ENCODE peak calls at places on chromosomes 5 and 9, in six cellular contexts. E is OCI-LY7, V is lung, F is tibial nerve, Q is HCT116, Z is choroid plexus epithelial cell. U is an unnamed sample.

GRCh38 chr5:96893342-96893741 is 17.0 kb downstream of the ERAP2 start:
- DNase-seq in E (no peak), V (no peak), F (no peak), Q (no peak), Z (peak; percentile 91), U (peak; percentile 80)

GRCh38 chr5:56161446-56161838 is 71.7 kb downstream of the ANKRD55 start:
- DNase-seq in E (no peak), V (no peak), F (no peak), Q (no peak), Z (no peak), U (no peak)

GRCh38 chr9:20361656-20362570 is 260.4 kb downstream of the MLLT3 start:
- DNase-seq in E (no peak), V (no peak), F (no peak), Q (no peak), Z (no peak), U (no peak)

GRCh38 chr5:31153523-31153922 is 40.0 kb upstream of the CDH6 start:
- DNase-seq in E (no peak), V (no peak), F (no peak), Q (no peak), Z (peak; percentile 80), U (peak; percentile 39)

GRCh38 chr5:62731011-62731410 is 152.4 kb downstream of the LRRC70 start:
- DNase-seq in E (no peak), V (no peak), F (no peak), Q (no peak), Z (no peak), U (no peak)

GRCh38 chr5:181246276-181247050 is 2.8 kb upstream of the RACK1 start:
- DNase-seq in E (peak; percentile 78), V (peak; percentile 92), F (peak; percentile 82), Q (peak; percentile 62), Z (peak; percentile 84), U (peak; percentile 87)

GRCh38 chr9:132732326-132732725 is 62.1 kb downstream of the GTF3C4 start:
- DNase-seq in E (no peak), V (no peak), F (no peak), Q (no peak), Z (no peak), U (no peak)

GRCh38 chr5:78726556-78726955 is 78.0 kb upstream of the LHFPL2 start:
- DNase-seq in E (peak; percentile 9), V (no peak), F (no peak), Q (no peak), Z (peak; percentile 21), U (no peak)

GRCh38 chr5:78677777-78678668 is 29.5 kb upstream of the LHFPL2 start:
- DNase-seq in E (no peak), V (no peak), F (peak; percentile 79), Q (peak; percentile 69), Z (peak; percentile 97), U (peak; percentile 98)

GRCh38 chr5:57298985-57299491 is 125.2 kb downstream of the GPBP1 start:
- DNase-seq in E (peak; percentile 68), V (peak; percentile 42), F (peak; percentile 15), Q (peak; percentile 79), Z (peak; percentile 94), U (peak; percentile 93)

GRCh38 chr9:113350338-113350672 is 964 bp downstream of the BSPRY start:
- DNase-seq in E (no peak), V (no peak), F (no peak), Q (no peak), Z (no peak), U (no peak)

GRCh38 chr5:126516852-126517251 is 78.2 kb downstream of the ALDH7A1 start:
- DNase-seq in E (no peak), V (no peak), F (no peak), Q (no peak), Z (no peak), U (no peak)

GRCh38 chr5:32612134-32612888 is 27.0 kb downstream of the SUB1 start:
- DNase-seq in E (no peak), V (peak; percentile 30), F (no peak), Q (no peak), Z (peak; percentile 77), U (peak; percentile 47)

GRCh38 chr9:78707481-78707977 is 410.6 kb downstream of the PSAT1 start:
- DNase-seq in E (no peak), V (no peak), F (no peak), Q (no peak), Z (peak; percentile 61), U (peak; percentile 36)

GRCh38 chr5:73596705-73597328 is 29.2 kb upstream of the ARHGEF28 start:
- DNase-seq in E (peak; percentile 38), V (no peak), F (peak; percentile 31), Q (peak; percentile 56), Z (peak; percentile 60), U (peak; percentile 46)

GRCh38 chr9:83425240-83425639 is 113.0 kb downstream of the FRMD3 start:
- DNase-seq in E (no peak), V (no peak), F (no peak), Q (no peak), Z (no peak), U (peak; percentile 34)

GRCh38 chr9:79661926-79662552 is 90.3 kb downstream of the TLE4 start:
- DNase-seq in E (no peak), V (no peak), F (no peak), Q (no peak), Z (no peak), U (no peak)

GRCh38 chr9:91494751-91495150 is 71.1 kb upstream of the NFIL3 start:
- DNase-seq in E (no peak), V (no peak), F (no peak), Q (no peak), Z (no peak), U (no peak)

GRCh38 chr9:96150324-96151023 is 151.5 kb downstream of the HSD17B3 start:
- DNase-seq in E (no peak), V (no peak), F (no peak), Q (no peak), Z (no peak), U (no peak)

GRCh38 chr5:10639846-10640368 is 76.0 kb downstream of the ANKRD33B start:
- DNase-seq in E (no peak), V (no peak), F (no peak), Q (no peak), Z (no peak), U (no peak)

GRCh38 chr5:93305984-93306383 is 275.0 kb downstream of the NR2F1-AS1 start:
- DNase-seq in E (no peak), V (no peak), F (no peak), Q (no peak), Z (peak; percentile 34), U (no peak)

GRCh38 chr9:35548571-35548970 is 56.5 kb upstream of the TESK1 start:
- DNase-seq in E (no peak), V (no peak), F (no peak), Q (no peak), Z (no peak), U (peak; percentile 46)

GRCh38 chr9:14924821-14925220 is 14.6 kb upstream of the FREM1 start:
- DNase-seq in E (no peak), V (no peak), F (no peak), Q (no peak), Z (peak; percentile 75), U (peak; percentile 86)
- H3K4me3 ChIP-seq in E (no peak overlapping the region), V (no peak overlapping the region), F (no peak overlapping the region), Q (no peak overlapping the region), Z (peak overlapping the region; percentile 24), U (peak overlapping the region; percentile 25)

GRCh38 chr5:34833991-34834793 is 4.8 kb upstream of the TTC23L start:
- DNase-seq in E (no peak), V (no peak), F (no peak), Q (no peak), Z (peak; percentile 85), U (peak; percentile 28)
- TF ChIP-seq CTCF in E (no peak), V (no peak), F (no peak), Q (no peak), Z (peak; percentile 10), U (no peak)

DNA sequence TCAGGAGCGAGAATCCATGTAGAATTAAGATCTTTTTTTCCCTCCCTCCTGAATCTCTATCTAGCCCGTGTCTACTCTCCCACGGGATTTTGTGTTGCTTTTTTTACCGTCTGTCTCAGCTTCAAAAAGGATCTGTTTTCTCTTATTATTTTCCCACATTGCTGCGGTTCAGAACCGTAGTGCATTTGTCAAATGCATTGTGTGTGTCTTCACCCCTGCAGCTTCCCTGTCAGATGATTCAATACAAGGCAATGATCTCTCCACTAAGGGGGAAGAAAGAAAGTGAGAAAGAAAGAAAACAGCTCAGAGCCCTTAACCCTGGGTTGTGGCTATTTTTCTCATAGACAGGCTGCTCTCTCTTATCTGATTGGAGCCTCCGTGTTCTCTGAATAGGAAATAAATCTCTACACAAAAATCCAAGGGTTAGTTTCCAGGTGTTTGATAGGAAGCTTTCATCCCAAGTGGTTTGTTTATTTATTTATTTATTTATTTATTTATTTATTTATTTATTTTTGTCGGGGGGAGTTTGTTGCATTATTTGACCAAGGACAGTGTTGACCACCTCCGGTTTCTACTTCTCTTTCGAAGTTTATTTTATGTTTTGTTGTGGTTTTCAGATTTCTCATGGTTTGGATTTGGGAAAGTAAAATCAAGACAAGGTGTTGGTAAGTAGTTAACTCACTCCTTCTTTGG is 191.0 kb downstream of the NTRK2 start:
- DNase-seq in E (no peak), V (no peak), F (no peak), Q (no peak), Z (no peak), U (no peak)
- H3K4me3 ChIP-seq in E (no peak overlapping the region), V (no peak overlapping the region), F (no peak overlapping the region), Q (no peak overlapping the region), Z (no peak overlapping the region), U (no peak overlapping the region)

DNA sequence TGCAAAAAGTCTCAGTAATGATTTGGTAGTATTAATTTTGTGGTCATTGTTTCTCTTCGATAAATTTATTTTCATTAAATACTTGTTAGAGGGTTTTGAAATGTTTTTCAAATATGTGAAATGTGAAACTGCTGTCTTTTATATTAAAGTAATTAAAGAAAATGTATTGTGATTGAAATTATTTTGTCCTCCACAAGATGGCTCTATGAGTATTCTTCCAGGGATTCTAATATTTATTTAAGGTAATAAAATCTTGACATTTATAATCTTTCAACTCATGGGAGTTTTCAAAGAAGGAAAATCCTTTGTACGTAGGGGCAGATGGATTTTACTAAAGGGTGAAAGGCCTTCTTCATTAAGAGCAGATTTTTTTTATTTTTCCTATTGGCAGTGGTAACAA is 19.3 kb downstream of the ISOC1 start:
- DNase-seq in E (no peak), V (no peak), F (no peak), Q (no peak), Z (no peak), U (no peak)
- TF ChIP-seq CTCF in E (peak; percentile 41), V (no peak), F (no peak), Q (peak; percentile 29), Z (no peak), U (peak; percentile 21)

GRCh38 chr5:88691945-88692868 is 190.8 kb downstream of the MEF2C start:
- DNase-seq in E (no peak), V (no peak), F (no peak), Q (no peak), Z (no peak), U (no peak)
- H3K4me3 ChIP-seq in E (no peak overlapping the region), V (no peak overlapping the region), F (no peak overlapping the region), Q (no peak overlapping the region), Z (no peak overlapping the region), U (no peak overlapping the region)

GRCh38 chr9:37410969-37411785 is 11.3 kb upstream of the GRHPR start:
- DNase-seq in E (peak; percentile 92), V (no peak), F (no peak), Q (no peak), Z (peak; percentile 43), U (peak; percentile 40)
- TF ChIP-seq CTCF in E (peak; percentile 81), V (no peak), F (no peak), Q (peak; percentile 41), Z (peak; percentile 69), U (peak; percentile 48)

U was measured in cardiac fibroblast.